ENCODE peak calls at places on chromosomes 4 and X, in eight cellular contexts. One of them, this sample, is unnamed.

GRCh38 chr4:26573389-26573794 is 10.5 kb upstream of the TBC1D19 start:
- DNase-seq in BE2C: no peak
- DNase-seq in upper lobe of left lung: no peak
- DNase-seq in endothelial cell of umbilical vein: no peak
- DNase-seq in left lung: no peak
- DNase-seq in cardiac fibroblast: no peak
- DNase-seq in esophagus squamous epithelium: no peak
- DNase-seq in PC-3: peak
- DNase-seq in this sample: no peak

GRCh38 chr4:187480146-187481145 is 515.1 kb upstream of the ZFP42 start:
- DNase-seq in BE2C: no peak
- DNase-seq in upper lobe of left lung: no peak
- DNase-seq in endothelial cell of umbilical vein: no peak
- DNase-seq in left lung: no peak
- DNase-seq in cardiac fibroblast: peak
- DNase-seq in esophagus squamous epithelium: no peak
- DNase-seq in PC-3: peak
- DNase-seq in this sample: no peak

GRCh38 chr4:183173580-183174526 is 74.8 kb downstream of the WWC2 start:
- DNase-seq in BE2C: no peak
- DNase-seq in upper lobe of left lung: no peak
- DNase-seq in endothelial cell of umbilical vein: peak
- DNase-seq in left lung: no peak
- DNase-seq in cardiac fibroblast: peak
- DNase-seq in esophagus squamous epithelium: no peak
- DNase-seq in PC-3: no peak
- DNase-seq in this sample: no peak

GRCh38 chr4:38911257-38911656 is 43.7 kb downstream of the FAM114A1 start:
- DNase-seq in BE2C: peak
- DNase-seq in upper lobe of left lung: no peak
- DNase-seq in endothelial cell of umbilical vein: no peak
- DNase-seq in left lung: no peak
- DNase-seq in cardiac fibroblast: no peak
- DNase-seq in esophagus squamous epithelium: no peak
- DNase-seq in PC-3: no peak
- DNase-seq in this sample: no peak

GRCh38 chrX:148722966-148723365 is 222.5 kb downstream of the AFF2 start:
- DNase-seq in BE2C: no peak
- DNase-seq in upper lobe of left lung: no peak
- DNase-seq in endothelial cell of umbilical vein: no peak
- DNase-seq in left lung: no peak
- DNase-seq in cardiac fibroblast: no peak
- DNase-seq in esophagus squamous epithelium: no peak
- DNase-seq in PC-3: no peak
- DNase-seq in this sample: no peak

GRCh38 chrX:110418220-110418856 is 59.7 kb downstream of the RTL9 start:
- DNase-seq in BE2C: peak
- DNase-seq in upper lobe of left lung: peak
- DNase-seq in endothelial cell of umbilical vein: peak
- DNase-seq in left lung: peak
- DNase-seq in cardiac fibroblast: peak
- DNase-seq in esophagus squamous epithelium: no peak
- DNase-seq in PC-3: peak
- DNase-seq in this sample: no peak

GRCh38 chrX:110280954-110281353 is 36.9 kb downstream of the AMMECR1 start:
- DNase-seq in BE2C: no peak
- DNase-seq in upper lobe of left lung: no peak
- DNase-seq in endothelial cell of umbilical vein: no peak
- DNase-seq in left lung: no peak
- DNase-seq in cardiac fibroblast: peak
- DNase-seq in esophagus squamous epithelium: no peak
- DNase-seq in PC-3: peak
- DNase-seq in this sample: no peak

GRCh38 chr4:148680884-148681283 is 238.7 kb upstream of the NR3C2 start:
- DNase-seq in BE2C: no peak
- DNase-seq in upper lobe of left lung: no peak
- DNase-seq in endothelial cell of umbilical vein: no peak
- DNase-seq in left lung: no peak
- DNase-seq in cardiac fibroblast: no peak
- DNase-seq in esophagus squamous epithelium: no peak
- DNase-seq in PC-3: no peak
- DNase-seq in this sample: no peak

GRCh38 chr4:32340591-32340990 is 1620.4 kb downstream of the PCDH7 start:
- DNase-seq in BE2C: no peak
- DNase-seq in upper lobe of left lung: no peak
- DNase-seq in endothelial cell of umbilical vein: no peak
- DNase-seq in left lung: no peak
- DNase-seq in cardiac fibroblast: no peak
- DNase-seq in esophagus squamous epithelium: no peak
- DNase-seq in PC-3: peak
- DNase-seq in this sample: no peak

GRCh38 chrX:130793966-130794365 is 109.0 kb downstream of the ENOX2 start:
- DNase-seq in BE2C: peak
- DNase-seq in upper lobe of left lung: no peak
- DNase-seq in endothelial cell of umbilical vein: peak
- DNase-seq in left lung: no peak
- DNase-seq in cardiac fibroblast: no peak
- DNase-seq in esophagus squamous epithelium: no peak
- DNase-seq in PC-3: peak
- DNase-seq in this sample: no peak

GRCh38 chr4:149885896-149886295 is 70.3 kb upstream of the IQCM start:
- DNase-seq in BE2C: no peak
- DNase-seq in upper lobe of left lung: no peak
- DNase-seq in endothelial cell of umbilical vein: no peak
- DNase-seq in left lung: no peak
- DNase-seq in cardiac fibroblast: peak
- DNase-seq in esophagus squamous epithelium: no peak
- DNase-seq in PC-3: peak
- DNase-seq in this sample: no peak

GRCh38 chr4:25075851-25076250 is 45.1 kb upstream of the LGI2 start:
- DNase-seq in BE2C: no peak
- DNase-seq in upper lobe of left lung: no peak
- DNase-seq in endothelial cell of umbilical vein: no peak
- DNase-seq in left lung: no peak
- DNase-seq in cardiac fibroblast: no peak
- DNase-seq in esophagus squamous epithelium: no peak
- DNase-seq in PC-3: no peak
- DNase-seq in this sample: no peak

GRCh38 chr4:126899382-126899801 is 733.4 kb upstream of the INTU start:
- DNase-seq in BE2C: no peak
- DNase-seq in upper lobe of left lung: no peak
- DNase-seq in endothelial cell of umbilical vein: no peak
- DNase-seq in left lung: peak
- DNase-seq in cardiac fibroblast: peak
- DNase-seq in esophagus squamous epithelium: no peak
- DNase-seq in PC-3: peak
- DNase-seq in this sample: no peak

GRCh38 chr4:124708517-124709300 is 3.8 kb downstream of the ANKRD50 start:
- DNase-seq in BE2C: no peak
- DNase-seq in upper lobe of left lung: no peak
- DNase-seq in endothelial cell of umbilical vein: peak
- DNase-seq in left lung: no peak
- DNase-seq in cardiac fibroblast: peak
- DNase-seq in esophagus squamous epithelium: no peak
- DNase-seq in PC-3: no peak
- DNase-seq in this sample: no peak

GRCh38 chr4:151227731-151228130 is 49.2 kb upstream of the PRSS48 start:
- DNase-seq in BE2C: no peak
- DNase-seq in upper lobe of left lung: peak
- DNase-seq in endothelial cell of umbilical vein: peak
- DNase-seq in left lung: peak
- DNase-seq in cardiac fibroblast: peak
- DNase-seq in esophagus squamous epithelium: no peak
- DNase-seq in PC-3: peak
- DNase-seq in this sample: peak

GRCh38 chr4:66235876-66236275 is 565.6 kb upstream of the EPHA5 start:
- DNase-seq in BE2C: no peak
- DNase-seq in upper lobe of left lung: no peak
- DNase-seq in endothelial cell of umbilical vein: no peak
- DNase-seq in left lung: no peak
- DNase-seq in cardiac fibroblast: no peak
- DNase-seq in esophagus squamous epithelium: no peak
- DNase-seq in PC-3: no peak
- DNase-seq in this sample: no peak

GRCh38 chr4:110514889-110515479 is 39.0 kb downstream of the ENPEP start:
- DNase-seq in BE2C: no peak
- DNase-seq in upper lobe of left lung: no peak
- DNase-seq in endothelial cell of umbilical vein: peak
- DNase-seq in left lung: no peak
- DNase-seq in cardiac fibroblast: peak
- DNase-seq in esophagus squamous epithelium: no peak
- DNase-seq in PC-3: peak
- DNase-seq in this sample: no peak

GRCh38 chrX:1657367-1658082 is 42.7 kb downstream of the ASMT start:
- DNase-seq in BE2C: no peak
- DNase-seq in upper lobe of left lung: peak
- DNase-seq in endothelial cell of umbilical vein: peak
- DNase-seq in left lung: no peak
- DNase-seq in cardiac fibroblast: peak
- DNase-seq in esophagus squamous epithelium: no peak
- DNase-seq in PC-3: peak
- DNase-seq in this sample: no peak

GRCh38 chr4:972651-973424 is 531 bp downstream of the DGKQ start:
- DNase-seq in BE2C: no peak
- DNase-seq in upper lobe of left lung: no peak
- DNase-seq in endothelial cell of umbilical vein: peak
- DNase-seq in left lung: peak
- DNase-seq in cardiac fibroblast: peak
- DNase-seq in esophagus squamous epithelium: no peak
- DNase-seq in PC-3: peak
- DNase-seq in this sample: no peak

GRCh38 chrX:136260801-136261200 is 9.6 kb upstream of the MAP7D3 start:
- DNase-seq in BE2C: no peak
- DNase-seq in upper lobe of left lung: no peak
- DNase-seq in endothelial cell of umbilical vein: peak
- DNase-seq in left lung: no peak
- DNase-seq in cardiac fibroblast: peak
- DNase-seq in esophagus squamous epithelium: no peak
- DNase-seq in PC-3: peak
- DNase-seq in this sample: no peak

GRCh38 chr4:80202190-80202711 is 4.9 kb downstream of the PRDM8 start:
- DNase-seq in BE2C: peak
- DNase-seq in upper lobe of left lung: peak
- DNase-seq in endothelial cell of umbilical vein: peak
- DNase-seq in left lung: peak
- DNase-seq in cardiac fibroblast: peak
- DNase-seq in esophagus squamous epithelium: peak
- DNase-seq in PC-3: peak
- DNase-seq in this sample: peak

GRCh38 chr4:3320361-3321023 is 27.7 kb downstream of the RGS12 start:
- DNase-seq in BE2C: peak
- DNase-seq in upper lobe of left lung: no peak
- DNase-seq in endothelial cell of umbilical vein: no peak
- DNase-seq in left lung: no peak
- DNase-seq in cardiac fibroblast: no peak
- DNase-seq in esophagus squamous epithelium: no peak
- DNase-seq in PC-3: no peak
- DNase-seq in this sample: peak
- H3K4me3 ChIP-seq in BE2C: no peak
- H3K4me3 ChIP-seq in upper lobe of left lung: no peak
- H3K4me3 ChIP-seq in endothelial cell of umbilical vein: no peak
- H3K4me3 ChIP-seq in left lung: no peak
- H3K4me3 ChIP-seq in cardiac fibroblast: no peak
- H3K4me3 ChIP-seq in esophagus squamous epithelium: no peak
- H3K4me3 ChIP-seq in PC-3: no peak
- H3K4me3 ChIP-seq in this sample: no peak

DNA sequence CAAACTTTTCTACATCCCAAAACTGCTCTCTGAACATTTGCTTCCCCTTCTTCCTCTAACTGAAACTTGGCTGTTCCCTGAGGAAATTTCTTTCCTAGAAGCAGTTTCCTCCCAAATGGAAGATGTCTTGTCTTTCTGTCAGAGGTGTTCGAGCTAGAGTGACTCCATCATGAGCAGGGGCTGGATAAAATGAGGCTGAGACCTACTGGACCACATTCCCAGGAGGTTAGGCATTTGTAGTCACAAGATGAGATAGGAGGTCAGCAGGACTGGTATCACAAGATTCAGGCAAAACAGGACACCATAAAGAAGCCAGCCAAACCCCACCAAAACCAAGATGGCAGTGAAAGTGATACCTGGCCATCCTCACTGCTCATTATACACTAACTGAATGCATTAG is 35.8 kb upstream of the PGRMC2 start:
- DNase-seq in BE2C: no peak
- DNase-seq in upper lobe of left lung: no peak
- DNase-seq in endothelial cell of umbilical vein: no peak
- DNase-seq in left lung: no peak
- DNase-seq in cardiac fibroblast: peak
- DNase-seq in esophagus squamous epithelium: no peak
- DNase-seq in PC-3: peak
- DNase-seq in this sample: no peak
- H3K4me3 ChIP-seq in BE2C: no peak
- H3K4me3 ChIP-seq in upper lobe of left lung: no peak
- H3K4me3 ChIP-seq in endothelial cell of umbilical vein: no peak
- H3K4me3 ChIP-seq in left lung: no peak
- H3K4me3 ChIP-seq in cardiac fibroblast: no peak
- H3K4me3 ChIP-seq in esophagus squamous epithelium: no peak
- H3K4me3 ChIP-seq in PC-3: no peak
- H3K4me3 ChIP-seq in this sample: no peak

GRCh38 chrX:150366951-150367545 is 3.9 kb downstream of the MAMLD1 start:
- DNase-seq in BE2C: no peak
- DNase-seq in upper lobe of left lung: no peak
- DNase-seq in endothelial cell of umbilical vein: no peak
- DNase-seq in left lung: no peak
- DNase-seq in cardiac fibroblast: peak
- DNase-seq in esophagus squamous epithelium: no peak
- DNase-seq in PC-3: peak
- DNase-seq in this sample: peak
- H3K4me3 ChIP-seq in BE2C: no peak
- H3K4me3 ChIP-seq in upper lobe of left lung: no peak
- H3K4me3 ChIP-seq in endothelial cell of umbilical vein: no peak
- H3K4me3 ChIP-seq in left lung: peak
- H3K4me3 ChIP-seq in cardiac fibroblast: peak
- H3K4me3 ChIP-seq in esophagus squamous epithelium: no peak
- H3K4me3 ChIP-seq in PC-3: peak
- H3K4me3 ChIP-seq in this sample: peak

DNA sequence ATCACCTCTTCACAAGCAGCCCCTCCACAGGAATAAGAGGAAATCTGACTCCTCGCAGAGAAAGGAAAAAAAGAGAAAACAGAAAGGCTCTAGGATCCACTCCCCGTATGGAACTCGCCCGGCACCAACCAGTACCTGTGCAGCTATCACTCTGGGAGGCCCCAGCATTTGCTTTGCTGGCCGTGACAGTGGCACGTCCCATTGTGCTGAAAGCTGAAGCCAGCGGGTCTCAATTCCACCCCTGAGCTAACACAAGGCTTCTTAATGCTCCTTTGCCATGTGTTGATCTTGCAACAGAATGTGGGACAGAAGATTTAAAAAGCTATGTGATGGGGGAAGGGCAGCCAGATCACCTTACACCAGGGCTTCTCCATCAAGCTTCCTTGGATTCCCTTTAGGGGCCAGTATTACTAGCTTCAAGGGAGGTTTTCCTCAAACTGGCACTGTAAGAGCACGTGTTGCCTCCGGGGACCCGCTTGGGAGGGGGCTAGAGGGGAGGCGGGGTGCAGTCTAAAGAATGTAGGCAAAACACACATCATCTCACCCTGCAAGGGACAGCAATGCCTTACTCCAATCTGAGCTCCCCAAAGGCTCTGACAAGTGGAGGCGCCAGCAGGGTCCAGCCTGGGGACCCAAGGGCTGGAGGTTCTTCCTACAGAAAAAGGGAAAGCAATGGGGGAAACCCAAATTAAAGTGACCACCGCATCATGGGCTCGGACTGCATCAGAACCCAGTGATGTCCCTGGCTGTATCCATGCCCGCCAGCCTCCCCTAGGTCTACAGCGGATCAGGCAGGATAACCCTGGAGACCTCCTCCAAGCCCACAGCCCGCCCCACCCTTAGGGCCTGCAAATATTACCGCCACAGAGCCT is 1.2 kb downstream of the USP46 start:
- DNase-seq in BE2C: peak
- DNase-seq in upper lobe of left lung: no peak
- DNase-seq in endothelial cell of umbilical vein: peak
- DNase-seq in left lung: peak
- DNase-seq in cardiac fibroblast: peak
- DNase-seq in esophagus squamous epithelium: no peak
- DNase-seq in PC-3: peak
- DNase-seq in this sample: no peak
- H3K4me3 ChIP-seq in BE2C: peak
- H3K4me3 ChIP-seq in upper lobe of left lung: no peak
- H3K4me3 ChIP-seq in endothelial cell of umbilical vein: peak
- H3K4me3 ChIP-seq in left lung: peak
- H3K4me3 ChIP-seq in cardiac fibroblast: peak
- H3K4me3 ChIP-seq in esophagus squamous epithelium: peak
- H3K4me3 ChIP-seq in PC-3: peak
- H3K4me3 ChIP-seq in this sample: peak